ENCODE peak calls at places on chromosomes 13 and 19, in ten cellular contexts. P is body of pancreas; M is T-helper 2 cell; R is GF-D8; N is RCC 7860; E is stimulated activated CD4-positive, alpha-beta T cell treated with anti-CD3 and anti-CD28 coated beads, Interleukin-4, amount 100 ng/mL, for 1 hour; Q is memory B cell; A is neural progenitor cell; F is stimulated activated naive CD4-positive, alpha-beta T cell; T is stimulated activated CD8-positive, alpha-beta memory T cell treated with anti-CD3 and anti-CD28 coated beads, Interleukin-7, amount 100 ng/mL, for 4 hours. C is an unnamed sample.
A peak's percentile ranks its signal among the peaks of the same experiment; 100 is the strongest.

GRCh38 chr13:37070956-37071355 is 11.5 kb upstream of the SUPT20H start:
- DNase-seq in P (no peak), M (no peak), R (no peak), N (no peak), E (no peak), Q (no peak), A (no peak), F (no peak), T (no peak), C (no peak)

GRCh38 chr13:22915442-22916082 is 265.2 kb upstream of the SGCG start:
- DNase-seq in P (no peak), M (no peak), R (no peak), N (no peak), E (no peak), Q (no peak), A (peak; percentile 84), F (no peak), T (no peak), C (peak; percentile 90)

GRCh38 chr19:13022111-13022858 is 27.0 kb downstream of the NFIX start:
- DNase-seq in P (no peak), M (no peak), R (no peak), N (no peak), E (no peak), Q (no peak), A (no peak), F (no peak), T (no peak), C (no peak)

GRCh38 chr13:97274782-97275252 is 52.7 kb downstream of the MBNL2 start:
- DNase-seq in P (no peak), M (no peak), R (no peak), N (peak; percentile 58), E (no peak), Q (no peak), A (no peak), F (no peak), T (no peak), C (no peak)

GRCh38 chr19:44668985-44669764 is 2.1 kb upstream of the CEACAM19 start:
- DNase-seq in P (no peak), M (no peak), R (no peak), N (no peak), E (no peak), Q (no peak), A (no peak), F (no peak), T (no peak), C (no peak)

GRCh38 chr19:16445238-16446107 is 26.3 kb downstream of the EPS15L1 start:
- DNase-seq in P (no peak), M (no peak), R (peak; percentile 90), N (peak; percentile 87), E (no peak), Q (peak; percentile 66), A (no peak), F (no peak), T (no peak), C (no peak)

GRCh38 chr19:33486407-33486806 is 35.2 kb downstream of the PEPD start:
- DNase-seq in P (no peak), M (no peak), R (no peak), N (no peak), E (no peak), Q (no peak), A (no peak), F (no peak), T (no peak), C (no peak)

GRCh38 chr13:96011291-96011875 is 41.8 kb downstream of the UGGT2 start:
- DNase-seq in P (no peak), M (no peak), R (no peak), N (no peak), E (no peak), Q (no peak), A (no peak), F (no peak), T (no peak), C (no peak)

GRCh38 chr19:50723069-50723468 is at the start of gene CLEC11A:
- DNase-seq in P (no peak), M (no peak), R (peak; percentile 70), N (no peak), E (no peak), Q (no peak), A (no peak), F (no peak), T (no peak), C (peak; percentile 80)

GRCh38 chr19:15101479-15102082 is 5.6 kb upstream of the SYDE1 start:
- DNase-seq in P (peak; percentile 38), M (peak; percentile 22), R (no peak), N (no peak), E (peak; percentile 46), Q (no peak), A (peak; percentile 45), F (peak; percentile 50), T (peak; percentile 23), C (peak; percentile 81)

GRCh38 chr13:92721610-92722009 is 505.0 kb upstream of the GPC6 start:
- DNase-seq in P (no peak), M (no peak), R (no peak), N (no peak), E (no peak), Q (no peak), A (no peak), F (no peak), T (no peak), C (no peak)

GRCh38 chr13:99028890-99029289 is 51.0 kb upstream of the DOCK9 start:
- DNase-seq in P (no peak), M (peak; percentile 14), R (no peak), N (no peak), E (peak; percentile 38), Q (no peak), A (peak; percentile 16), F (peak; percentile 11), T (peak; percentile 9), C (no peak)

GRCh38 chr19:4454952-4455738 is 2.4 kb downstream of the UBXN6 start:
- DNase-seq in P (no peak), M (no peak), R (no peak), N (no peak), E (no peak), Q (no peak), A (no peak), F (no peak), T (no peak), C (no peak)

GRCh38 chr19:8334458-8335342 is 8.4 kb downstream of the KANK3 start:
- DNase-seq in P (peak; percentile 45), M (no peak), R (no peak), N (no peak), E (no peak), Q (no peak), A (peak; percentile 95), F (no peak), T (no peak), C (peak; percentile 84)

GRCh38 chr19:19463348-19464117 is 51.8 kb downstream of the TSSK6 start:
- DNase-seq in P (no peak), M (no peak), R (no peak), N (no peak), E (no peak), Q (no peak), A (no peak), F (no peak), T (no peak), C (peak; percentile 74)

GRCh38 chr19:44648536-44649370 is 5.0 kb downstream of the PVR start:
- DNase-seq in P (no peak), M (no peak), R (no peak), N (peak; percentile 77), E (no peak), Q (no peak), A (no peak), F (no peak), T (no peak), C (no peak)

GRCh38 chr13:101915755-101916107 is 463.3 kb downstream of the ITGBL1 start:
- DNase-seq in P (no peak), M (no peak), R (no peak), N (no peak), E (no peak), Q (no peak), A (peak; percentile 6), F (no peak), T (no peak), C (no peak)

C was measured in islet precursor cell.